ENCODE peak calls at places on chromosomes 7 and 10, in ten cellular contexts. U is H9; B is SK-N-SH; X is CD8-positive, alpha-beta T cell; D is astrocyte of the spinal cord; S is cardiac muscle cell; Y is bronchial epithelial cell; P is brain microvascular endothelial cell; A is body of pancreas; G is coronary artery. T is an unnamed sample.

GRCh38 chr10:129468187-129468586 is 1.1 kb downstream of the MGMT start:
- DNase-seq in U (no peak), B (no peak), X (no peak), D (no peak), S (no peak), Y (no peak), P (no peak), A (no peak), G (no peak), T (no peak)

GRCh38 chr10:59007307-59008025 is 169.0 kb upstream of the PHYHIPL start:
- DNase-seq in U (no peak), B (no peak), X (no peak), D (no peak), S (no peak), Y (no peak), P (no peak), A (no peak), G (no peak), T (no peak)

GRCh38 chr10:102381983-102382382 is 13.5 kb upstream of the NFKB2 start:
- DNase-seq in U (no peak), B (no peak), X (no peak), D (no peak), S (no peak), Y (no peak), P (no peak), A (no peak), G (no peak), T (no peak)

GRCh38 chr7:14748461-14748860 is 154.1 kb downstream of the DGKB start:
- DNase-seq in U (no peak), B (no peak), X (no peak), D (peak; percentile 88), S (no peak), Y (peak; percentile 90), P (peak; percentile 81), A (no peak), G (no peak), T (no peak)

GRCh38 chr10:122139226-122139625 is 131.9 kb upstream of the BTBD16 start:
- DNase-seq in U (no peak), B (peak; percentile 52), X (no peak), D (no peak), S (peak; percentile 89), Y (no peak), P (no peak), A (no peak), G (no peak), T (no peak)

GRCh38 chr10:110414563-110415309 is 83.0 kb upstream of the DUSP5 start:
- DNase-seq in U (no peak), B (no peak), X (peak; percentile 86), D (no peak), S (no peak), Y (peak; percentile 88), P (peak; percentile 40), A (peak; percentile 30), G (no peak), T (no peak)

GRCh38 chr10:33612116-33612515 is 277.6 kb upstream of the NRP1 start:
- DNase-seq in U (no peak), B (no peak), X (no peak), D (no peak), S (no peak), Y (peak; percentile 92), P (peak; percentile 20), A (no peak), G (no peak), T (no peak)

GRCh38 chr7:105399043-105399725 is 10.5 kb upstream of the SRPK2 start:
- DNase-seq in U (no peak), B (peak; percentile 51), X (no peak), D (peak; percentile 43), S (no peak), Y (peak; percentile 38), P (no peak), A (no peak), G (no peak), T (no peak)

DNA sequence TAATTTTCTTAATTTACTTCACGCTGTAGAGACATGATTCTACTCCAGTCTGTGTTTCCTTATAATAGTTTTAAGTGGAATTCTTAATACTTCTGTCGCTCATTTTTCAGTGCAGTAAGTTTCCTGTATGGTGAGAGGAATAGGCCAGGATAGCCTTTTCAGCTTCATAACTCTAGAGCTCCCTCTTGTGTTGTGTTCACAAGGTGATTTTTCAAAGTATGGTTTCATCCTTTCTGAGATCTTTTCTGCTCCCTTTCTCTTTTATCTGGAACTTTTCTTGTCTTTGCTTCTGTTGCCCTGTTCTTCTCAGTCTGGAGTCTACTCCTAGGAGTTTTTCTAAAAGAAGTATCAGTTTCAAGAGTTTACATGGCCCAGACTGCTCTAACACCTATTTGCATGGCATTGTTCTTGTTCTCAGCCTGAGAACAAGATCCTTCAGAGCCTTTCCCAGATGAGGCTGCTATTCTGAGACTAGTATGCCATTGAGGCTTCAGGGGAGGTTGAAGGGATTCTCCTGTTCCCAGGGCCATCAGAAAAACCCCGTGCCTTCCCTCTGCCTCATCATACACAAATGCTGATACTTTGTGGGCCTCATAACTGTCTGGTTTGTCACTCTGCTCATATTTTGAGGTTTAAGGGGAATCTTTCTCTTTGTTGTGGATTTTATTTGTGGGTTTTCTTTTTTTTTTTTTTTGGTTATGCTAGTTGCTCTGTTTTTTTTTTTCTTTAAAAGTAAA is 21.8 kb downstream of the NET1 start:
- DNase-seq in U (no peak), B (peak; percentile 47), X (no peak), D (peak; percentile 73), S (peak; percentile 68), Y (peak; percentile 60), P (peak; percentile 88), A (no peak), G (no peak), T (no peak)
- TF ChIP-seq CTCF in U (peak; percentile 80), B (peak; percentile 78), X (peak; percentile 69), D (peak; percentile 69), S (peak; percentile 72), Y (peak; percentile 67), P (peak; percentile 64), A (peak; percentile 45), G (peak; percentile 43), T (peak; percentile 79)

GRCh38 chr7:79548616-79549206 is 95.2 kb upstream of the MAGI2 start:
- DNase-seq in U (no peak), B (no peak), X (no peak), D (no peak), S (no peak), Y (peak; percentile 50), P (no peak), A (no peak), G (no peak), T (no peak)
- TF ChIP-seq CTCF in U (no peak), B (no peak), X (no peak), D (no peak), S (no peak), Y (no peak), P (no peak), A (no peak), G (no peak), T (no peak)

GRCh38 chr7:24786306-24786705 is 29.0 kb upstream of the GSDME start:
- DNase-seq in U (no peak), B (no peak), X (no peak), D (no peak), S (no peak), Y (no peak), P (no peak), A (no peak), G (no peak), T (no peak)

GRCh38 chr7:24786941-24787340 is 29.7 kb upstream of the GSDME start:
- DNase-seq in U (no peak), B (no peak), X (no peak), D (peak; percentile 94), S (no peak), Y (peak; percentile 95), P (peak; percentile 96), A (no peak), G (no peak), T (no peak)

GRCh38 chr7:24784292-24784691 is 27.0 kb upstream of the GSDME start:
- DNase-seq in U (no peak), B (no peak), X (no peak), D (no peak), S (no peak), Y (no peak), P (no peak), A (no peak), G (no peak), T (no peak)

GRCh38 chr7:24788956-24789576 is 31.8 kb upstream of the GSDME start:
- DNase-seq in U (no peak), B (no peak), X (no peak), D (no peak), S (no peak), Y (peak; percentile 58), P (no peak), A (no peak), G (no peak), T (no peak)

DNA sequence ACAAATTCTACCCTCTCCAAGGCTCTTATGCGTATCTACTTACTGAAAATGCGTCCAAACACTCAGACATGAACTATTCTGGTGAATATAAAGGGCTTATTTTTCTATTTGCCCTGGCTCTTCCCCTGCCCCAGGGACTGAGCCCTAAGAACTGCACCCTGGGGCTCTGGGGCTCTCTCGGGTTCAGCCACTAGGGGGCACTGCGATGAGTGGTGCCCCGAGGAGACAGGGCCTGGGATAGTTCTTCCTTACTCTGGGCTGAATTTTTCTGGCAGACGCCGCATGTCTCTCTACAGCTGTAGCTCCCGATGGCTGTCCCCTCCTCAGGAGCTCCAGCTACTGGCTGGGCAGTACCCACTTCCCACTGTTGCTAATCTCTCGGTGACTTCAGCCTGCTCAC is 30.8 kb upstream of the GSDME start:
- DNase-seq in U (no peak), B (no peak), X (no peak), D (no peak), S (no peak), Y (no peak), P (no peak), A (no peak), G (no peak), T (no peak)
- TF ChIP-seq CTCF in U (peak; percentile 62), B (peak; percentile 70), X (peak; percentile 18), D (peak; percentile 54), S (peak; percentile 41), Y (peak; percentile 53), P (peak; percentile 71), A (no peak), G (no peak), T (peak; percentile 55)

GRCh38 chr7:157297071-157297638 is 39.6 kb upstream of the DNAJB6 start:
- DNase-seq in U (no peak), B (peak; percentile 22), X (no peak), D (no peak), S (no peak), Y (no peak), P (no peak), A (no peak), G (no peak), T (no peak)

GRCh38 chr7:157300406-157300770 is 36.4 kb upstream of the DNAJB6 start:
- DNase-seq in U (no peak), B (peak; percentile 41), X (no peak), D (no peak), S (no peak), Y (no peak), P (no peak), A (no peak), G (no peak), T (no peak)

GRCh38 chr7:157299317-157299612 is 37.5 kb upstream of the DNAJB6 start:
- DNase-seq in U (no peak), B (no peak), X (no peak), D (no peak), S (no peak), Y (no peak), P (no peak), A (no peak), G (no peak), T (no peak)

GRCh38 chr7:157302314-157302711 is 34.5 kb upstream of the DNAJB6 start:
- DNase-seq in U (peak; percentile 63), B (peak; percentile 49), X (peak; percentile 88), D (peak; percentile 24), S (no peak), Y (peak; percentile 83), P (no peak), A (peak; percentile 32), G (no peak), T (no peak)

DNA sequence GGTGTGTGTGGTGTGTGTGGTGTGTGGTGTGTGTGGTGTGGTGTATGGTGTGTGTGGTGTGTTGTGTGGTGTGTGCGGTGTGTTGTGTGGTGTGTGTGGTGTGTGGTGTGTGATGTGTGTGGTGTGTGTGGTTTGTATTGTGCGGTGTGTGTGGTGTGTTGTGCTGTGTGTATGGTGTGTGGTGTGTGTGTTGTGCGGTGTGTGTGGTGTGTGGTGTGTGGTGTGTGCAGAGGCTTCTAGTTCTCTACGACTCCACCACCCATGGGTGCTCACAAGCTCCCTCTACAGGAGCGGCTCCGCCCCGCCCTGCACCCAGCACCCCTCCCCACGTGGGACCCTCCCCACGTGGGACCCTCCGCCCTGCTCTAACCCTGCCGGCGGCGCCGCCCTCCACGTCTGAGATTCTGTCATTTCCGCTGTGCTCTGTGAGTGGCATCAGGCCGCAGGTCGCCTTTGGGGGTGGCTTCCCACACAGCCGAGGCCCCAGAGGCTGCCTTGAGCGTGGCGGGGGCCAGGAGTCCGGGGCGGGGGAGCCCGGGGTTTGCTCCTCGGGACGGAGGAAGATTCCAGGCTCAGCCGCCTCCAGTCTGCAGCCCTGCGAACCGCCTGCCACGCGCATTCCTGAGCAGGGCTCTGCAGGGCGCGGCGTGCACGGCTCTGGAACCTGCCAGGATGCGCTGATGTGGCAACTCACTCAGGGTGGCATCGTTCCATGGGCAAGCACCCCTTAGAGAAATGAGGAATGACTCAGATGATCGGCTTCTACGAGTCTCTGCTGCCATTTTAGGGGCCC is 37.0 kb upstream of the DNAJB6 start:
- DNase-seq in U (no peak), B (peak; percentile 71), X (no peak), D (no peak), S (no peak), Y (no peak), P (no peak), A (no peak), G (no peak), T (no peak)
- TF ChIP-seq CTCF in U (peak; percentile 32), B (peak; percentile 25), X (no peak), D (peak; percentile 11), S (peak; percentile 14), Y (no peak), P (peak; percentile 30), A (no peak), G (no peak), T (no peak)